ENCODE peak calls at places on chromosome 21, in six cellular contexts. U is Peyer's patch, G is H54, A is body of pancreas, D is thyroid gland, J is NB4. I is an unnamed sample.

GRCh38 chr21:39867198-39867650 is at the start of gene PCP4:
- DNase-seq in U (peak), G (peak), A (peak), D (peak), J (peak), I (peak)

GRCh38 chr21:39538453-39539042 is 74.2 kb upstream of the B3GALT5 start:
- DNase-seq in U (no peak), G (no peak), A (no peak), D (no peak), J (no peak), I (no peak)

GRCh38 chr21:45147473-45148315 is 73.3 kb downstream of the ADARB1 start:
- DNase-seq in U (no peak), G (no peak), A (no peak), D (no peak), J (no peak), I (peak)

GRCh38 chr21:45934570-45934969 is 47.0 kb upstream of the COL6A1 start:
- DNase-seq in U (no peak), G (no peak), A (no peak), D (no peak), J (no peak), I (no peak)

GRCh38 chr21:39776589-39776988 is 31.6 kb downstream of the IGSF5 start:
- DNase-seq in U (no peak), G (no peak), A (no peak), D (no peak), J (no peak), I (no peak)

GRCh38 chr21:29749957-29750356 is 189.8 kb downstream of the GRIK1 start:
- DNase-seq in U (no peak), G (no peak), A (no peak), D (no peak), J (no peak), I (no peak)

GRCh38 chr21:44544566-44544965 is 4.6 kb upstream of the KRTAP10-1 start:
- DNase-seq in U (no peak), G (no peak), A (no peak), D (no peak), J (no peak), I (no peak)

GRCh38 chr21:46196733-46197132 is 12.5 kb upstream of the SPATC1L start:
- DNase-seq in U (peak), G (no peak), A (no peak), D (no peak), J (no peak), I (no peak)

GRCh38 chr21:45996311-45997204 is 15.0 kb downstream of the COL6A1 start:
- DNase-seq in U (peak), G (no peak), A (peak), D (no peak), J (no peak), I (peak)

GRCh38 chr21:17858764-17859163 is 39.6 kb upstream of the C21orf91 start:
- DNase-seq in U (no peak), G (no peak), A (no peak), D (no peak), J (no peak), I (no peak)

GRCh38 chr21:39114871-39115658 is 68.2 kb downstream of the PSMG1 start:
- DNase-seq in U (no peak), G (peak), A (no peak), D (no peak), J (no peak), I (no peak)

GRCh38 chr21:45505416-45506021 is 36.7 kb downstream of the SLC19A1 start:
- DNase-seq in U (no peak), G (no peak), A (no peak), D (no peak), J (no peak), I (no peak)

GRCh38 chr21:45974073-45975016 is 7.2 kb upstream of the COL6A1 start:
- DNase-seq in U (peak), G (peak), A (peak), D (peak), J (peak), I (peak)

GRCh38 chr21:20739421-20739820 is 258.8 kb upstream of the NCAM2 start:
- DNase-seq in U (no peak), G (no peak), A (no peak), D (no peak), J (peak), I (no peak)

GRCh38 chr21:39763282-39763970 is 18.4 kb downstream of the IGSF5 start:
- DNase-seq in U (no peak), G (no peak), A (no peak), D (no peak), J (no peak), I (no peak)

GRCh38 chr21:45164124-45164511 is 89.7 kb downstream of the ADARB1 start:
- DNase-seq in U (no peak), G (no peak), A (no peak), D (no peak), J (no peak), I (no peak)

GRCh38 chr21:28737671-28738279 is 254.9 kb downstream of the LTN1 start:
- DNase-seq in U (no peak), G (peak), A (no peak), D (no peak), J (no peak), I (no peak)

DNA sequence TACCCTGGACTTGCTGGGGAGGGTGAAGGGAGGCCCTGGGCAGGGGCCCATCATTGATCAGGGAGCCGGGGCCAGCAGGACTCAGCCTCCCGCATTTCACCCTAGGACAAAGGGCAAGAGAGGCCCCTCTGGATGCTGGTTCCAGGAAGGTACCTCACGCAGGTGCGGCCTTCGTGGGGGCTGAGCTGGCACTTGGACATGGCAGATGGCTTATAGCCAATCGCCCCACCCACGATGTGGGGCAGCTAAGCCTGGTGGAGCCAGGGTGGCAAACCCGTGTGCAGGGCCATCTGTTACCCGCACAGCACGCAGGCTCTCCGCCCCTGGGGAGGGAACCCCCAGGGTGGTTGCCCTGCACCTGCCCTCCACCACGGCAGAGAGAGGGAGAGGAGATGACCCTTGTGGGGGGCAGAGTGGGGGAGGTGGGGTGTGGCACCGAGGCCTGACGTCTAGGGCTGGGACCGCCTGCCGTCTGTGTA is 2.5 kb downstream of the TFF3 start:
- DNase-seq in U (no peak), G (no peak), A (no peak), D (no peak), J (no peak), I (no peak)
- TF ChIP-seq POLR2A in U (no peak), G (no peak), A (no peak), D (no peak), J (no peak), I (no peak)

DNA sequence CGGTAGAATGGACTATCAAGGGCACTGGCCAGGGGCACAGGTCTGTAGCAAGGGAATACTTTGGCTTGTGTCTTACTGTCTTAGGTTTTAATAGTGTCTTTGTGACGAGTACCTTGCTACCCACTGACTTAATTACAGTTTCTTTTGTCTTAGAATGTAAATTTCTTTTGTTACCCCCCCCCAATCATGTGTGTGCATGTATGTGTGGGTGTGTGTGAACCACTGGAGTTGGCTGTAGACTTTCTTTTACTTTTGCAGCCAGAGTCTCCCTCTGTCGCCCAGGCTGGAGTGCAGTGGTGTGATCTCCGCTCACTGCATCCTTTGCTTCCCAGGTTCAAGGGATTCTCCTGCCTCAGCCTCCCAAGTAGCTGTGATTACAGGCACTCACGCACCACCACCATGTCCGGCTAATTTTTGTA is 61.8 kb upstream of the CLDN14 start:
- DNase-seq in U (no peak), G (no peak), A (no peak), D (no peak), J (no peak), I (no peak)
- TF ChIP-seq POLR2A in U (no peak), G (no peak), A (no peak), D (no peak), J (no peak), I (no peak)

DNA sequence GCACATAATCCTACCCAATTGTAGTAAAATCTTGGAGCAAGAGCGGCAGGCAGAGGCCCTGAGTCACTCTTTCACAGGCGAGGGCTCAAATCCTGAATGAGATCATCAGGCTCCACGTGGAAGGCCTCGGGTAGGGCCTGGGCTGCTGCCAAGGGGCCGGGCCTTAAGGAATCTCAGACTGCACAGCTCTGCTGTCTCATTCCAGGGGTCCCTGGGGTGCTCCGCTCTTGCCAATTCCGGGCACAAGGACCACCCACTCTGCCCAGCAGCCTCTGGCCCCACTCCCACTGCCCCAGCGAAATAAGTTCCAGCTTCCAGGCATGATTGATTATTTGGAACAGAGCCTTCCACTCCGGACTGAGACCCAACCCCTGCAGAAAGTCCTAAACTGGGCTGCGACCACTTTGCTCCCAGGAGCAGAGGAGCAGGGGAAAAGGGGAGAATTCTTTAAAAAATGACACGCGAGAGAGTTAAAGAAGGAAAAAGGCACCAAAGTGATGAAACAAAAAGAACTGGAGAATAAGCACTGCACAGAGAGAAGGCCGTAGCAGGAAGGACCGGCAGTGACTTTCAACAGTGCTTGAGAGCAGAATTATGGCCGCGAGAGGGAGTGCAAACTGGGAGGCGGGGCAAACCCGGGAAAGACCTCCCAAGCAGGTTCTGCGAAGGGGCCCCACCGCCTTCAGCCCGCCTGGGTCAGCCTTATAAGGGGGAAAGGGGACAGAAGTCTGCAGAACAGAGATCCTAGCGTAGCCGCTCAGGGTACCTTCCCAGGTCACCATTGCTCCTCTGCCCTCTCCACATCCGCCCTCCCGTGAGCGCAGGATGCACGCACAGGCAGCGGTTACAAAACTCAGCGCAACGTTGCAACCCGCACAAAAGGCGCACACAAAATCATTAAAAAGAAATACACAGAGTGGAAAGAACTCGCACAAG is 2.0 kb downstream of the ADAMTS1 start:
- DNase-seq in U (peak), G (peak), A (peak), D (peak), J (no peak), I (peak)
- TF ChIP-seq POLR2A in U (no peak), G (peak), A (peak), D (peak), J (no peak), I (peak)

DNA sequence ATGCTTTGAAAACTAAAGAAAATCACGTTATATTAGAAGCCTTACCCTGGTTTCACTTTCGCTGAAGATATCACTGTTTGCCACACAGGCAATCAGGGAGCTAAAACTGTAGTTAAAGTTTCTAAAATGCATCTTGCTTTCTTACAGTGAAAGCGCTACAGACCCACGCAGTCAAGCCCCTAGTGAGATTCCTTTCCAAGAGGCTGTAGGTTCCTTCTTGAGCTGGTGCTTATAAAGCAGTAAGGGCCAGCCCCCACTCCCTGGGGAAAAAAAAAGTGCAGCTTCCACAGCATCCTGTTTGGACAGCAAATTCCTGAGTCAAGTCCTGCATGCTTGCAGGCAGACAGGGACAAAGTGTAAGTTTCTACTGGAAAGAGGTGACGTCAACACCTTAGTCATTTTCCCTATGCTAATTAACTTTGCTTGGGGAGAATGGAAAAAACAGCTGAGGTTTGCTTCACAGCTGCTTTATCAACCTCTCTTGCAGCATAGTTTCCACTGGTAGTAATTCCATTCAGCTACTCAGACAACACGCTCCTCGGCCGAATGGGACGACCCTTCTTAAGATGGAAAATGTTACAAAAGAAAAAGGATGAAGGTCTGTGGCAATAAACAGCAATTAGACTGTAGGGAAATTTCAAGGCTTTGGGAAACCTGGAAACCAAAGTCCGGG is 14.7 kb upstream of the KCNE1 start:
- DNase-seq in U (peak), G (peak), A (peak), D (peak), J (no peak), I (peak)
- TF ChIP-seq POLR2A in U (peak), G (peak), A (peak), D (peak), J (no peak), I (peak)

GRCh38 chr21:42975886-42976608 is 1.7 kb downstream of the PKNOX1 start:
- DNase-seq in U (no peak), G (no peak), A (no peak), D (no peak), J (no peak), I (no peak)

GRCh38 chr21:42973309-42973990 is 912 bp upstream of the PKNOX1 start:
- DNase-seq in U (no peak), G (no peak), A (no peak), D (no peak), J (no peak), I (no peak)

GRCh38 chr21:42971897-42972275 is 2.5 kb upstream of the PKNOX1 start:
- DNase-seq in U (peak), G (no peak), A (no peak), D (no peak), J (no peak), I (no peak)

GRCh38 chr21:42974832-42975820 is 764 bp downstream of the PKNOX1 start:
- DNase-seq in U (peak), G (peak), A (peak), D (peak), J (peak), I (peak)

GRCh38 chr21:42973991-42974831 is at the start of gene PKNOX1:
- DNase-seq in U (peak), G (peak), A (peak), D (peak), J (peak), I (peak)
- TF ChIP-seq POLR2A in U (peak), G (peak), A (peak), D (peak), J (peak), I (peak)

GRCh38 chr21:25375675-25376074 is 231.6 kb downstream of the MRPL39 start:
- DNase-seq in U (no peak), G (no peak), A (no peak), D (no peak), J (no peak), I (no peak)
- TF ChIP-seq POLR2A in U (no peak), G (no peak), A (no peak), D (no peak), J (no peak), I (no peak)

DNA sequence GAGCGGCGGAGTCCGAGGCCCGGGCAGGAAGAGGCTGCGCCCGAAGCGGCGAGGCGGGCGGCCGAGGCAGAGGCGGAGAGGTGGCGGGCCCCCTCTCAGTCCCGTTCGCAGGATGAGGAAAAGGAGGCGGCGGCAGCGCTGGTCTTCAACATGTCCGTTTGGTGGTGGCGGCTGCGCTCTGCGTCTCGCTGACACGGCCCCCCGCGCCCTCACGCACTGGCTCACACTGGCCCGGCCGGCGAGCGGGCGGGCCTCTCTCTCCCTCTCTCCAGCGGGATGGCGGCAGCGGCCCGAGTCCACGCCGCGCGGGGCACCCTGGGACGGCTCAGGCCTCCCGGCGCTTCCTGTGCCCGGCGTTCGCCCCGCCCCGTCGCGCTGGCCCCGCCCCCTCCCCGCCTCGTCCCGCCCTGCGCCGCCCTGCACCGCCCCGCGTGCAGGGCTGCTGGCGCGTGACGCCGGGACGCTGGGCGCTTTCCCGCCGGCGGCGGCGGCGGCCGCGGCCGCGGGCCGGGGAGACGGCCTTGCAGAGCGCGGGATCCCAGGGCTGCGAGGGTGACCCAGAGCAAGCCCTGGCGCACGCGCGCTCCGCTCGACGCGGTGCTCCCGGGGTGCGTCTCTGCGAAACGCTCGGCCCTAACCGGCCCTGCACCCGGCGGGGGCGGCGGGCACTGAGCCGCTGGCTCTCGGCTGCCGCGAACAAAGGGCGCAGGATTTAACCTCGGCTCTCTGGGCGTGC is at the start of gene SCAF4:
- DNase-seq in U (peak), G (peak), A (peak), D (peak), J (peak), I (peak)
- TF ChIP-seq POLR2A in U (peak), G (peak), A (peak), D (peak), J (peak), I (peak)

GRCh38 chr21:41560701-41561158 is 52.8 kb upstream of the TMPRSS2 start:
- DNase-seq in U (peak), G (no peak), A (no peak), D (no peak), J (no peak), I (no peak)
- TF ChIP-seq POLR2A in U (peak), G (no peak), A (no peak), D (no peak), J (no peak), I (no peak)

I was measured in adrenal gland.